ENCODE peak calls at places on chromosomes 5 and 9, in five cellular contexts. I, X, Z, T and L are unnamed samples.

GRCh38 chr5:175706499-175706898 is 48.6 kb downstream of the HRH2 start:
- DNase-seq in I (no peak), X (no peak), Z (no peak), T (no peak), L (no peak)

GRCh38 chr5:150208187-150209015 is 18.5 kb downstream of the SLC6A7 start:
- DNase-seq in I (no peak), X (peak), Z (no peak), T (no peak), L (peak)

GRCh38 chr5:127192150-127192549 is 98.4 kb upstream of the MEGF10 start:
- DNase-seq in I (no peak), X (no peak), Z (no peak), T (no peak), L (no peak)

GRCh38 chr5:173298213-173298933 is 29.8 kb downstream of the STC2 start:
- DNase-seq in I (no peak), X (no peak), Z (no peak), T (no peak), L (no peak)

GRCh38 chr9:108271646-108272349 is 584.0 kb downstream of the ACTL7B start:
- DNase-seq in I (peak), X (peak), Z (no peak), T (no peak), L (peak)

GRCh38 chr9:27763831-27764230 is 190.6 kb upstream of the C9orf72 start:
- DNase-seq in I (no peak), X (no peak), Z (no peak), T (no peak), L (no peak)

GRCh38 chr5:133121080-133121479 is 69.3 kb downstream of the HSPA4 start:
- DNase-seq in I (no peak), X (no peak), Z (no peak), T (no peak), L (peak)

GRCh38 chr9:32839013-32839442 is 55.7 kb downstream of the TMEM215 start:
- DNase-seq in I (no peak), X (no peak), Z (no peak), T (no peak), L (no peak)

GRCh38 chr5:10485142-10485795 is 43.6 kb downstream of the ROPN1L start:
- DNase-seq in I (peak), X (peak), Z (peak), T (no peak), L (peak)

GRCh38 chr5:142151436-142152382 is 43.1 kb downstream of the NDFIP1 start:
- DNase-seq in I (peak), X (peak), Z (no peak), T (no peak), L (peak)

GRCh38 chr5:15702102-15702501 is 202.1 kb downstream of the FBXL7 start:
- DNase-seq in I (no peak), X (peak), Z (no peak), T (no peak), L (peak)

GRCh38 chr9:35628389-35628991 is 10.3 kb upstream of the CD72 start:
- DNase-seq in I (no peak), X (no peak), Z (no peak), T (no peak), L (no peak)

GRCh38 chr5:115349001-115349817 is 52.8 kb upstream of the CCDC112 start:
- DNase-seq in I (no peak), X (peak), Z (no peak), T (no peak), L (peak)

GRCh38 chr5:11560915-11561697 is 343.1 kb downstream of the CTNND2 start:
- DNase-seq in I (no peak), X (no peak), Z (no peak), T (no peak), L (no peak)

GRCh38 chr5:169164481-169164925 is 136.4 kb downstream of the SLIT3 start:
- DNase-seq in I (no peak), X (peak), Z (no peak), T (no peak), L (no peak)

GRCh38 chr5:60843693-60844428 is at the start of gene ELOVL7:
- DNase-seq in I (peak), X (peak), Z (no peak), T (peak), L (peak)

GRCh38 chr9:133741716-133742115 is 3.6 kb upstream of the SARDH start:
- DNase-seq in I (no peak), X (no peak), Z (no peak), T (peak), L (no peak)

GRCh38 chr5:81234801-81235200 is 1.7 kb downstream of the CKMT2 start:
- DNase-seq in I (no peak), X (no peak), Z (peak), T (no peak), L (no peak)

GRCh38 chr9:123119566-123119965 is 86.1 kb downstream of the GPR21 start:
- DNase-seq in I (no peak), X (no peak), Z (no peak), T (no peak), L (no peak)

GRCh38 chr5:127335381-127335780 is 44.8 kb downstream of the MEGF10 start:
- DNase-seq in I (no peak), X (peak), Z (no peak), T (no peak), L (no peak)

GRCh38 chr9:7320139-7320538 is 479.4 kb downstream of the DMAC1 start:
- DNase-seq in I (peak), X (peak), Z (no peak), T (no peak), L (peak)

GRCh38 chr9:108535526-108535925 is 320.3 kb downstream of the ACTL7B start:
- DNase-seq in I (peak), X (peak), Z (no peak), T (no peak), L (no peak)

GRCh38 chr5:59793000-59793399 is 100.5 kb downstream of the PDE4D start:
- DNase-seq in I (no peak), X (peak), Z (peak), T (no peak), L (peak)